ENCODE peak calls at places on chromosomes 12 and 14, in nine cellular contexts. H, T, G, A, K, D, I, P and R are unnamed samples.

GRCh38 chr12:70982991-70983390 is 62.5 kb upstream of the PTPRR start:
- DNase-seq in I (no peak), K (no peak), T (no peak), P (peak), G (no peak), A (no peak), D (no peak), H (no peak), R (no peak)

GRCh38 chr12:68222336-68222735 is 3.3 kb downstream of the IL26 start:
- DNase-seq in A (no peak), I (no peak), D (no peak), G (no peak), H (no peak), T (no peak), P (peak), K (no peak), R (no peak)

GRCh38 chr14:42027271-42027670 is 420.6 kb downstream of the LRFN5 start:
- DNase-seq in G (no peak), D (no peak), H (no peak), I (no peak), P (no peak), T (no peak), A (no peak), K (no peak), R (no peak)

GRCh38 chr12:41190360-41190759 is 2.2 kb downstream of the PDZRN4 start:
- DNase-seq in K (no peak), T (no peak), H (no peak), A (no peak), P (peak), I (no peak), G (no peak), D (no peak), R (no peak)

GRCh38 chr14:90280096-90280495 is 23.7 kb downstream of the PSMC1 start:
- DNase-seq in K (no peak), H (no peak), T (no peak), I (no peak), P (no peak), D (no peak), G (no peak), A (no peak), R (no peak)

GRCh38 chr12:129847063-129847462 is 56.8 kb downstream of the TMEM132D start:
- DNase-seq in H (no peak), I (no peak), A (no peak), D (no peak), K (no peak), P (no peak), G (no peak), T (no peak), R (no peak)

GRCh38 chr12:108888031-108888430 is 8.1 kb downstream of the DAO start:
- DNase-seq in D (no peak), K (no peak), P (no peak), T (no peak), I (no peak), G (no peak), H (no peak), A (no peak), R (no peak)

GRCh38 chr12:43332977-43333649 is 218.9 kb downstream of the ADAMTS20 start:
- DNase-seq in A (no peak), H (no peak), P (peak), I (no peak), D (no peak), K (no peak), G (no peak), T (no peak), R (no peak)

GRCh38 chr12:122362758-122363157 is 59.7 kb downstream of the CLIP1 start:
- DNase-seq in I (no peak), G (no peak), K (no peak), H (no peak), A (no peak), D (no peak), P (no peak), T (no peak), R (no peak)

GRCh38 chr12:50686406-50686805 is 77.5 kb upstream of the ATF1 start:
- DNase-seq in K (no peak), D (no peak), G (no peak), P (no peak), I (no peak), H (no peak), T (no peak), A (no peak), R (no peak)

GRCh38 chr12:80230068-80230467 is 130.7 kb downstream of the OTOGL start:
- DNase-seq in A (no peak), T (no peak), P (no peak), H (no peak), I (no peak), G (no peak), K (no peak), D (no peak), R (no peak)

GRCh38 chr12:91355150-91356006 is 172.8 kb upstream of the DCN start:
- DNase-seq in I (peak), P (peak), A (peak), K (peak), T (no peak), D (peak), G (peak), H (peak), R (peak)

GRCh38 chr14:49767473-49768300 is at the start of gene KLHDC2:
- DNase-seq in K (peak), G (peak), A (peak), T (peak), D (peak), P (peak), H (peak), I (peak), R (peak)

GRCh38 chr12:58067610-58068387 is 126.4 kb downstream of the ATP23 start:
- DNase-seq in G (peak), P (peak), A (no peak), I (no peak), D (no peak), H (peak), K (no peak), T (no peak), R (no peak)

GRCh38 chr12:1842183-1842904 is 22.0 kb downstream of the LRTM2 start:
- DNase-seq in G (no peak), P (no peak), H (no peak), I (no peak), K (no peak), T (peak), D (no peak), A (no peak), R (no peak)

GRCh38 chr12:112170376-112170775 is 45.0 kb downstream of the TRAFD1 start:
- DNase-seq in H (no peak), P (peak), K (peak), D (no peak), G (no peak), A (peak), T (no peak), I (no peak), R (no peak)

GRCh38 chr12:10364839-10365681 is 24.8 kb downstream of the KLRK1 start:
- DNase-seq in K (peak), A (peak), G (peak), D (no peak), I (peak), P (peak), H (no peak), T (no peak), R (peak)

GRCh38 chr14:29240046-29240445 is 473.5 kb downstream of the FOXG1 start:
- DNase-seq in H (no peak), P (peak), K (no peak), D (no peak), T (no peak), I (no peak), G (peak), A (no peak), R (no peak)

GRCh38 chr14:99452968-99453367 is 27.7 kb downstream of the SETD3 start:
- DNase-seq in I (no peak), T (no peak), K (no peak), A (no peak), H (no peak), G (no peak), D (no peak), P (no peak), R (no peak)

GRCh38 chr14:100341301-100342031 is 18.3 kb downstream of the SLC25A47 start:
- DNase-seq in D (no peak), A (peak), P (peak), K (no peak), G (peak), H (peak), T (peak), I (no peak), R (no peak)